ENCODE peak calls at places on chromosomes 1 and 21, in ten cellular contexts. X, I, K, R, L, A, N, Y, Q and O are unnamed samples.

GRCh38 chr1:150009604-150010387 is 730 bp downstream of the OTUD7B start:
- DNase-seq in X (peak; percentile 28), I (peak; percentile 69), K (no peak), R (peak; percentile 77), L (peak; percentile 32), A (no peak), N (peak; percentile 80), Y (peak; percentile 86), Q (peak; percentile 11), O (peak; percentile 20)

GRCh38 chr1:53344921-53345838 is 17.3 kb upstream of the LRP8 start:
- DNase-seq in X (no peak), I (no peak), K (no peak), R (peak; percentile 63), L (no peak), A (no peak), N (no peak), Y (no peak), Q (no peak), O (no peak)

GRCh38 chr1:99269321-99269720 is 5.0 kb downstream of the PLPPR4 start:
- DNase-seq in X (no peak), I (no peak), K (no peak), R (no peak), L (no peak), A (no peak), N (no peak), Y (no peak), Q (no peak), O (no peak)

GRCh38 chr1:222994506-222995229 is 148.4 kb downstream of the TLR5 start:
- DNase-seq in X (no peak), I (no peak), K (no peak), R (no peak), L (no peak), A (no peak), N (peak; percentile 87), Y (peak; percentile 75), Q (no peak), O (no peak)

GRCh38 chr1:47563206-47563605 is 125.4 kb downstream of the FOXD2 start:
- DNase-seq in X (no peak), I (no peak), K (no peak), R (no peak), L (no peak), A (no peak), N (peak; percentile 18), Y (no peak), Q (no peak), O (no peak)

GRCh38 chr1:229148743-229149142 is 122.2 kb upstream of the RAB4A start:
- DNase-seq in X (no peak), I (no peak), K (no peak), R (no peak), L (no peak), A (no peak), N (no peak), Y (no peak), Q (no peak), O (no peak)

GRCh38 chr1:21495225-21495820 is 13.9 kb upstream of the ALPL start:
- DNase-seq in X (no peak), I (no peak), K (no peak), R (peak; percentile 54), L (no peak), A (no peak), N (no peak), Y (no peak), Q (no peak), O (no peak)

GRCh38 chr1:160874935-160875334 is 10.0 kb downstream of the ITLN1 start:
- DNase-seq in X (no peak), I (no peak), K (no peak), R (no peak), L (no peak), A (no peak), N (no peak), Y (no peak), Q (no peak), O (no peak)

GRCh38 chr1:2591581-2592261 is 5.1 kb downstream of the PRXL2B start:
- DNase-seq in X (no peak), I (no peak), K (no peak), R (no peak), L (no peak), A (peak; percentile 4), N (no peak), Y (no peak), Q (no peak), O (no peak)

GRCh38 chr1:51058863-51059262 is 43.2 kb upstream of the C1orf185 start:
- DNase-seq in X (no peak), I (no peak), K (no peak), R (no peak), L (peak; percentile 22), A (peak; percentile 30), N (peak; percentile 32), Y (no peak), Q (no peak), O (no peak)

GRCh38 chr1:54137532-54138061 is 15.2 kb downstream of the CDCP2 start:
- DNase-seq in X (no peak), I (no peak), K (no peak), R (no peak), L (no peak), A (no peak), N (peak; percentile 24), Y (peak; percentile 70), Q (no peak), O (no peak)

GRCh38 chr1:175933801-175934200 is 190.4 kb upstream of the TNR start:
- DNase-seq in X (no peak), I (no peak), K (no peak), R (no peak), L (no peak), A (peak; percentile 25), N (no peak), Y (no peak), Q (no peak), O (no peak)

GRCh38 chr1:88311907-88312306 is 372.2 kb upstream of the PKN2 start:
- DNase-seq in X (no peak), I (no peak), K (no peak), R (no peak), L (no peak), A (no peak), N (peak; percentile 82), Y (peak; percentile 26), Q (no peak), O (no peak)

GRCh38 chr1:21937372-21938121 is 437 bp upstream of the HSPG2 start:
- DNase-seq in X (peak; percentile 46), I (peak; percentile 83), K (peak; percentile 78), R (peak; percentile 92), L (peak; percentile 96), A (peak; percentile 84), N (peak; percentile 27), Y (peak; percentile 95), Q (peak; percentile 78), O (peak; percentile 74)

GRCh38 chr1:115242543-115242942 is 95.5 kb downstream of the NGF start:
- DNase-seq in X (no peak), I (peak; percentile 75), K (no peak), R (no peak), L (no peak), A (no peak), N (no peak), Y (no peak), Q (no peak), O (no peak)

GRCh38 chr1:11384170-11384554 is 94.8 kb upstream of the DISP3 start:
- DNase-seq in X (no peak), I (no peak), K (no peak), R (no peak), L (no peak), A (no peak), N (peak; percentile 65), Y (no peak), Q (no peak), O (no peak)

GRCh38 chr21:15080504-15080903 is 15.7 kb upstream of the NRIP1 start:
- DNase-seq in X (no peak), I (peak; percentile 11), K (no peak), R (no peak), L (no peak), A (no peak), N (no peak), Y (no peak), Q (no peak), O (no peak)

GRCh38 chr1:29732438-29732837 is 496.1 kb downstream of the PTPRU start:
- DNase-seq in X (no peak), I (no peak), K (no peak), R (no peak), L (no peak), A (no peak), N (peak; percentile 37), Y (no peak), Q (no peak), O (no peak)

GRCh38 chr1:51309291-51309690 is 21.1 kb downstream of the TTC39A start:
- DNase-seq in X (no peak), I (no peak), K (no peak), R (no peak), L (no peak), A (no peak), N (no peak), Y (no peak), Q (no peak), O (no peak)

GRCh38 chr1:175895966-175896365 is 152.6 kb upstream of the TNR start:
- DNase-seq in X (no peak), I (no peak), K (no peak), R (no peak), L (no peak), A (no peak), N (no peak), Y (no peak), Q (no peak), O (no peak)

GRCh38 chr1:215267495-215267894 is 185.0 kb downstream of the KCNK2 start:
- DNase-seq in X (no peak), I (no peak), K (no peak), R (no peak), L (no peak), A (no peak), N (no peak), Y (no peak), Q (no peak), O (no peak)

GRCh38 chr1:94926915-94927404 is at the start of gene CNN3:
- DNase-seq in X (peak; percentile 60), I (peak; percentile 95), K (peak; percentile 84), R (peak; percentile 93), L (peak; percentile 96), A (peak; percentile 94), N (peak; percentile 91), Y (peak; percentile 99), Q (peak; percentile 85), O (peak; percentile 85)

GRCh38 chr1:39684313-39684664 is 6.9 kb downstream of the HPCAL4 start:
- DNase-seq in X (no peak), I (no peak), K (no peak), R (no peak), L (no peak), A (no peak), N (no peak), Y (no peak), Q (no peak), O (no peak)

GRCh38 chr1:175506081-175506480 is 237.3 kb downstream of the TNR start:
- DNase-seq in X (no peak), I (no peak), K (no peak), R (no peak), L (no peak), A (no peak), N (no peak), Y (no peak), Q (no peak), O (no peak)

GRCh38 chr1:157124855-157125254 is 13.3 kb downstream of the ETV3 start:
- DNase-seq in X (no peak), I (no peak), K (no peak), R (no peak), L (no peak), A (no peak), N (no peak), Y (no peak), Q (no peak), O (no peak)

GRCh38 chr1:93080424-93080823 is 1.3 kb downstream of the MTF2 start:
- DNase-seq in X (no peak), I (peak; percentile 64), K (no peak), R (no peak), L (peak; percentile 76), A (no peak), N (peak; percentile 61), Y (peak; percentile 66), Q (no peak), O (no peak)